ENCODE peak calls at places on chromosomes 11 and 22, in four cellular contexts. One of them, this sample, is unnamed.

GRCh38 chr11:60959445-60959844 is 7.5 kb upstream of the SLC15A3 start:
- DNase-seq in HepG2: no peak
- DNase-seq in GM12878: no peak
- DNase-seq in K562: no peak
- DNase-seq in this sample: no peak

GRCh38 chr11:35709386-35709785 is 46.8 kb downstream of the TRIM44 start:
- DNase-seq in HepG2: no peak
- DNase-seq in GM12878: no peak
- DNase-seq in K562: no peak
- DNase-seq in this sample: no peak

GRCh38 chr11:45659031-45659817 is 6.2 kb downstream of the CHST1 start:
- DNase-seq in HepG2: no peak
- DNase-seq in GM12878: no peak
- DNase-seq in K562: no peak
- DNase-seq in this sample: no peak

GRCh38 chr22:37249946-37250345 is 5.9 kb upstream of the RAC2 start:
- DNase-seq in HepG2: no peak
- DNase-seq in GM12878: no peak
- DNase-seq in K562: no peak
- DNase-seq in this sample: no peak

GRCh38 chr11:19829109-19829790 is 116.6 kb downstream of the NAV2 start:
- DNase-seq in HepG2: no peak
- DNase-seq in GM12878: no peak
- DNase-seq in K562: no peak
- DNase-seq in this sample: no peak

GRCh38 chr22:26573026-26573662 is 16.8 kb downstream of the TPST2 start:
- DNase-seq in HepG2: no peak
- DNase-seq in GM12878: no peak
- DNase-seq in K562: no peak
- DNase-seq in this sample: no peak

GRCh38 chr11:17827006-17827405 is 92.4 kb downstream of the KCNC1 start:
- DNase-seq in HepG2: peak; percentile 7
- DNase-seq in GM12878: no peak
- DNase-seq in K562: no peak
- DNase-seq in this sample: no peak

GRCh38 chr11:118644496-118644895 is 35.0 kb downstream of the TREH start:
- DNase-seq in HepG2: no peak
- DNase-seq in GM12878: no peak
- DNase-seq in K562: no peak
- DNase-seq in this sample: no peak

GRCh38 chr11:124832571-124832970 is 32.4 kb upstream of the MSANTD2 start:
- DNase-seq in HepG2: no peak
- DNase-seq in GM12878: no peak
- DNase-seq in K562: no peak
- DNase-seq in this sample: no peak

GRCh38 chr11:106961048-106961447 is 57.2 kb downstream of the GUCY1A2 start:
- DNase-seq in HepG2: no peak
- DNase-seq in GM12878: no peak
- DNase-seq in K562: no peak
- DNase-seq in this sample: no peak

GRCh38 chr11:133362921-133363320 is 169.4 kb downstream of the OPCML start:
- DNase-seq in HepG2: no peak
- DNase-seq in GM12878: no peak
- DNase-seq in K562: no peak
- DNase-seq in this sample: no peak

GRCh38 chr22:36763576-36763975 is 12.3 kb downstream of the IFT27 start:
- DNase-seq in HepG2: no peak
- DNase-seq in GM12878: no peak
- DNase-seq in K562: no peak
- DNase-seq in this sample: no peak

GRCh38 chr11:34637303-34637702 is 16.4 kb downstream of the EHF start:
- DNase-seq in HepG2: no peak
- DNase-seq in GM12878: no peak
- DNase-seq in K562: no peak
- DNase-seq in this sample: no peak

GRCh38 chr11:134949121-134949591 is 537.1 kb upstream of the B3GAT1 start:
- DNase-seq in HepG2: peak; percentile 35
- DNase-seq in GM12878: no peak
- DNase-seq in K562: no peak
- DNase-seq in this sample: peak; percentile 45

GRCh38 chr22:44361391-44362126 is 48.8 kb upstream of the SHISAL1 start:
- DNase-seq in HepG2: no peak
- DNase-seq in GM12878: no peak
- DNase-seq in K562: no peak
- DNase-seq in this sample: no peak

GRCh38 chr11:33375688-33376311 is 118.6 kb downstream of the HIPK3 start:
- DNase-seq in HepG2: no peak
- DNase-seq in GM12878: no peak
- DNase-seq in K562: no peak
- DNase-seq in this sample: no peak

GRCh38 chr11:134481135-134481534 is 69.1 kb upstream of the B3GAT1 start:
- DNase-seq in HepG2: no peak
- DNase-seq in GM12878: no peak
- DNase-seq in K562: no peak
- DNase-seq in this sample: no peak

GRCh38 chr11:110447897-110448522 is 18.3 kb downstream of the FDX1 start:
- DNase-seq in HepG2: no peak
- DNase-seq in GM12878: no peak
- DNase-seq in K562: no peak
- DNase-seq in this sample: no peak

GRCh38 chr22:21642584-21643448 is 714 bp downstream of the SDF2L1 start:
- DNase-seq in HepG2: peak; percentile 62
- DNase-seq in GM12878: no peak
- DNase-seq in K562: peak; percentile 95
- DNase-seq in this sample: no peak

GRCh38 chr11:60193687-60194433 is 11.0 kb upstream of the MS4A6A start:
- DNase-seq in HepG2: peak; percentile 58
- DNase-seq in GM12878: peak; percentile 80
- DNase-seq in K562: peak; percentile 52
- DNase-seq in this sample: peak; percentile 56

GRCh38 chr22:40607506-40607905 is 29.0 kb downstream of the MRTFA start:
- DNase-seq in HepG2: no peak
- DNase-seq in GM12878: no peak
- DNase-seq in K562: no peak
- DNase-seq in this sample: no peak

GRCh38 chr11:65225284-65226102 is 36.3 kb upstream of the POLA2 start:
- DNase-seq in HepG2: peak; percentile 47
- DNase-seq in GM12878: no peak
- DNase-seq in K562: peak; percentile 80
- DNase-seq in this sample: no peak

GRCh38 chr22:37328017-37328416 is 45.7 kb downstream of the CYTH4 start:
- DNase-seq in HepG2: no peak
- DNase-seq in GM12878: no peak
- DNase-seq in K562: no peak
- DNase-seq in this sample: peak; percentile 96

GRCh38 chr11:69552951-69553350 is 71.5 kb downstream of the LINC01488 start:
- DNase-seq in HepG2: no peak
- DNase-seq in GM12878: no peak
- DNase-seq in K562: no peak
- DNase-seq in this sample: no peak

GRCh38 chr22:47419239-47419638 is 656.8 kb downstream of the TBC1D22A start:
- DNase-seq in HepG2: no peak
- DNase-seq in GM12878: no peak
- DNase-seq in K562: no peak
- DNase-seq in this sample: no peak
- TF ChIP-seq REST in HepG2: peak; percentile 87
- TF ChIP-seq REST in GM12878: peak; percentile 44
- TF ChIP-seq REST in K562: no peak
- TF ChIP-seq REST in this sample: peak; percentile 50

DNA sequence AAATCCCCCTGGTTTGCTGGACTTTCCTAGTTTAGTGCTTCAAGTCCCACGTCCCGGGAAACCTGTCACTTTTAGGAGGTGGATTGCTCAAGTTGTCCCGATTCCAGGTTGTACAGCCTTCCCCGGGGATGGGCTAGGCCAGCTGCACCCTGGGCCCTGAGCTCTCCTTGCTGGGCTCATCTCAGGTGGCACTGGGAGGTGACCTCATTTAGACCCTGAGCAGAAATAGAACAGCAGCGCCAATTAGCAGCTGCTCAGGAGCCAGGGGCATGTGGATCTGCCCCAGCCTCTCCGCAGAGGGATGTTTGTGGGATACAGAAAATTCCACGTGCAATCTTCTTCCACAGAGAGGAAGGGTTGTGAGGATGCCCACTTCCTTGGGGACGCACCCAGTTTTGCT is 9.6 kb upstream of the CERK start:
- DNase-seq in HepG2: no peak
- DNase-seq in GM12878: no peak
- DNase-seq in K562: no peak
- DNase-seq in this sample: no peak
- TF ChIP-seq SP1 in HepG2: no peak
- TF ChIP-seq SP1 in GM12878: no peak
- TF ChIP-seq SP1 in K562: no peak
- TF ChIP-seq SP1 in this sample: no peak

GRCh38 chr22:17085277-17086091 is 684 bp downstream of the IL17RA start:
- DNase-seq in HepG2: no peak
- DNase-seq in GM12878: no peak
- DNase-seq in K562: peak; percentile 61
- DNase-seq in this sample: no peak
- TF ChIP-seq EZH2 in HepG2: no peak
- TF ChIP-seq EZH2 in GM12878: no peak
- TF ChIP-seq EZH2 in K562: no peak
- TF ChIP-seq EZH2 in this sample: no peak

GRCh38 chr22:27776410-27776958 is 25.1 kb downstream of the MN1 start:
- DNase-seq in HepG2: no peak
- DNase-seq in GM12878: no peak
- DNase-seq in K562: no peak
- DNase-seq in this sample: no peak

GRCh38 chr22:27777128-27777527 is 24.4 kb downstream of the MN1 start:
- DNase-seq in HepG2: no peak
- DNase-seq in GM12878: no peak
- DNase-seq in K562: no peak
- DNase-seq in this sample: no peak

GRCh38 chr22:27779650-27780049 is 21.9 kb downstream of the MN1 start:
- DNase-seq in HepG2: no peak
- DNase-seq in GM12878: no peak
- DNase-seq in K562: no peak
- DNase-seq in this sample: no peak

GRCh38 chr22:27780161-27780575 is 21.4 kb downstream of the MN1 start:
- DNase-seq in HepG2: no peak
- DNase-seq in GM12878: no peak
- DNase-seq in K562: no peak
- DNase-seq in this sample: no peak

DNA sequence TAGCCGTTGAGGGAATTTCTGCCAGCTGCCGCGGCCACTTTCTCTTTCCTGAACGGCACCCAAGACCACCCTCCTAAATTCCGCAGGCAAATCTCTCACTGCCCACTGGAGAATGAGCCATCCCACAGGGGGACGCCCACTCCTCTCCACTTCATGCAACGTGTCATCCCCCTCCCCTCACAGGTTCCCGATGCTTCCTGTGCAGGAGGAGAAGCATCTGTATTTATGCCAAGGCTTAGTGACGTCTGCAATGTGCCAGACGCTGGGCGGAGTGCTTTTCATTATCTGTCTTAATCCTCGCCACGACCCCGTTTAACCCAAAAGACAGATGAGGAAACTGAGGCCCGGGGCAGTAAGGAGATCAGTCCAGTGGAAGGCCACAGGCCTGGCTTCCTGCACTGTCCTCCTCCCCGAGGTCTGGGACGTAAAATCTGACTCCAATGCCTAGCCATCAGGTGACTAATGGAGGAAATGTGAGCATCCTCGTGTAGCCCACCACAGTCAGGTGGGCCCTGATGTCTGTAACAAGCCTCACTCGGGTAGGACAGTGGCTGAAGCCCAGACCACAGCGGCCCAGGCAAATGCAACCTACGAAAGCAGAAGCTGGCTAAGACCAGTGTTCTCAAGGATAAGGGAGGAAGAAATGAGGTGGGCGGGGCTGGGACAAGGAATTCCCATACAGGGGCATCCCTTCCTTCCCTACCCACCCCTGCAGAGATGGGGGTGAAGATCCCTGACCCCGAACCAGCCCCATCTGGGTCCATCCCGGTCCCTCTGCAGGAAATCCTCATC is 23.1 kb downstream of the MN1 start:
- DNase-seq in HepG2: no peak
- DNase-seq in GM12878: no peak
- DNase-seq in K562: no peak
- DNase-seq in this sample: no peak
- TF ChIP-seq REST in HepG2: no peak
- TF ChIP-seq REST in GM12878: no peak
- TF ChIP-seq REST in K562: no peak
- TF ChIP-seq REST in this sample: no peak

DNA sequence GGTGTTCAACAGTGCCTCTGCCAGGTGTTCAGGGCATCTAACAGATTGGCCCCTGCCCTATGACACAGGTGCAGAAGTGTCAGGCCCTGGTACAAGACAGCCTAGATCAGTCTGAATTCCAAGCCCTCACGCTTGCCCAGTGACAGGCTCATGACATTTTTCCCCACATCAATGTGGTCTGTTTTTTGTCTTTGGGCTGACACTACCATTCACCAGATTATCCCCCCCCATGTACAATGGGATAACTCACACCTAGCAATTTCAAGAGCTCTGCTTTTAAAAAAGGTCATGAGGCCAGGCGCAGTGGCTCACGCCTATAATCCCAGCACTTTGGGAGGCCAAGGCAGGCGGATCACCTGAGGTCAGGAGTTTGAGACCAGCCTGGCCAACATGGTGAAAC is 155.5 kb upstream of the PITPNB start:
- DNase-seq in HepG2: no peak
- DNase-seq in GM12878: no peak
- DNase-seq in K562: no peak
- DNase-seq in this sample: no peak
- TF ChIP-seq SP1 in HepG2: no peak
- TF ChIP-seq SP1 in GM12878: no peak
- TF ChIP-seq SP1 in K562: no peak
- TF ChIP-seq SP1 in this sample: no peak

DNA sequence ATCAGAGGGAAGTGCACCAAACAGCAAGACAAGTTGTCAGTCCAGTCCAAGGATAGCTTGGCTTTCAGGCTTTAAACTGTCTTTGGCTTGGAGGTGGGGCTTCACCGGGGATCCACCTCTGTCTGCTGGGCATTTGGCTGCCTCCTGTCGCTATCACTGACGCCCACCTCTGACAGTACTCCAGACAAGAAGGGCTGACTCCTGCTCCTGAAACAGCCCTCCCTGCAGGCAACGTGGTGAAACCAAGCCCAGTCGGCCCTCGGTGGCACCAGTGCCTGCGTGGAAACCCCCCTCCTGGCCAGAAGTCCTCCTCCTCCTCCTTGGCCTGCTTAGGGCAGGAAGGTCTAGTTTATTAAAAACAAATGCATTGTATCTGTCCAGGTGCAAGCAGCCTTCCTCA is 16.9 kb downstream of the DHCR7 start:
- DNase-seq in HepG2: no peak
- DNase-seq in GM12878: no peak
- DNase-seq in K562: no peak
- DNase-seq in this sample: no peak
- TF ChIP-seq EZH2 in HepG2: no peak
- TF ChIP-seq EZH2 in GM12878: no peak
- TF ChIP-seq EZH2 in K562: no peak
- TF ChIP-seq EZH2 in this sample: no peak